ENCODE peak calls at places on chromosomes 2 and 18, in four cellular contexts. F is sigmoid colon, R is kidney epithelial cell, A is cardiac muscle cell. I is an unnamed sample.

GRCh38 chr18:28904789-28905364 is 727.9 kb upstream of the CDH2 start:
- DNase-seq in F (no peak), A (no peak), R (no peak), I (no peak)

GRCh38 chr2:61885896-61886603 is 2.4 kb downstream of the CCT4 start:
- DNase-seq in F (no peak), R (no peak), A (no peak), I (no peak)

GRCh38 chr18:10020176-10020575 is 106.4 kb downstream of the VAPA start:
- DNase-seq in R (no peak), A (peak), F (no peak), I (no peak)

GRCh38 chr2:42064417-42064942 is 16.7 kb downstream of the PKDCC start:
- DNase-seq in R (no peak), F (no peak), A (peak), I (no peak)

GRCh38 chr18:9082763-9083510 is 19.6 kb upstream of the NDUFV2 start:
- DNase-seq in F (no peak), R (no peak), A (no peak), I (no peak)

GRCh38 chr18:11518788-11519685 is 90.4 kb upstream of the SLC35G4 start:
- DNase-seq in A (peak), R (no peak), F (no peak), I (no peak)

GRCh38 chr18:26546170-26546874 is 2.0 kb downstream of the KCTD1 start:
- DNase-seq in F (no peak), R (no peak), A (no peak), I (no peak)

GRCh38 chr18:5894215-5894612 is 1.1 kb downstream of the TMEM200C start:
- DNase-seq in F (no peak), A (no peak), R (no peak), I (no peak)

GRCh38 chr2:27489118-27489497 is 435 bp downstream of the IFT172 start:
- DNase-seq in R (no peak), A (peak), F (no peak), I (no peak)

GRCh38 chr18:11260963-11261441 is 111.6 kb upstream of the PIEZO2 start:
- DNase-seq in R (no peak), F (no peak), A (no peak), I (no peak)

GRCh38 chr2:61181382-61182058 is 19.5 kb downstream of the C2orf74 start:
- DNase-seq in A (peak), F (no peak), R (no peak), I (no peak)

GRCh38 chr2:143835481-143835880 is 684.4 kb downstream of the ZEB2 start:
- DNase-seq in F (no peak), R (no peak), A (no peak), I (no peak)

GRCh38 chr2:239369631-239370161 is 31.1 kb downstream of the HDAC4 start:
- DNase-seq in F (peak), R (peak), A (no peak), I (no peak)

GRCh38 chr2:85779641-85780315 is 26.0 kb downstream of the ATOH8 start:
- DNase-seq in R (no peak), A (no peak), F (no peak), I (no peak)

GRCh38 chr2:19947184-19947940 is 42.5 kb downstream of the WDR35 start:
- DNase-seq in A (no peak), F (no peak), R (no peak), I (no peak)

GRCh38 chr18:10197097-10197496 is 257.3 kb upstream of the APCDD1 start:
- DNase-seq in F (no peak), R (no peak), A (no peak), I (no peak)

GRCh38 chr2:240798327-240798905 is 21.6 kb downstream of the KIF1A start:
- DNase-seq in R (no peak), A (no peak), F (peak), I (no peak)

GRCh38 chr2:233711312-233712008 is 1.2 kb upstream of the UGT1A5 start:
- DNase-seq in R (peak), F (peak), A (peak), I (no peak)

GRCh38 chr2:201984800-201985525 is 48.7 kb upstream of the FZD7 start:
- DNase-seq in A (no peak), R (no peak), F (peak), I (no peak)

GRCh38 chr2:231181848-231182247 is 16.6 kb upstream of the ARMC9 start:
- DNase-seq in R (no peak), F (peak), A (peak), I (peak)

GRCh38 chr2:5981241-5982055 is 289.3 kb downstream of the SOX11 start:
- DNase-seq in F (no peak), A (no peak), R (no peak), I (no peak)

GRCh38 chr2:146661494-146662096 is 1183.2 kb upstream of the ACVR2A start:
- DNase-seq in A (peak), R (no peak), F (no peak), I (no peak)

GRCh38 chr2:71691747-71692455 is 238.5 kb downstream of the DYSF start:
- DNase-seq in A (peak), R (no peak), F (peak), I (no peak)
- TF ChIP-seq CTCF in A (no peak), R (no peak), F (no peak), I (no peak)

DNA sequence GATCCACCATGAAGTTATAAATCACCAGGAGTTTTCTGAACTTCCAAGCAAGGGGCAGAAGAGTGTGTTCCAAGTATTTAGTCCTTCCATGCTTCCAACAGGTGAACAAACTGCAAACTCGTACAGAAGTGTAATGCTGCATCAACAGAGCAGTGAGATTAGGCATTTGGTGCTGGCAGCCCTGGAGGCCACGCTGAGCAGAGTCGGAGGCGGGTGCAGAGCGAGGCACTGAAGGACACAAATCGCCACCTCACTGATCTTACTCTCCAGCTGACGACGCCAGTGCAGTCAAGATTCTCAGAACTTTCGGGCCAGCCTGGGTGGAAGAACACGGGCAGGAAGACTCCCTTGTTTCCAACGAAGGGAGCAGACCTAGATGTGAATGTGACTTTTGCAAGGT is 39.2 kb downstream of the SERPINE2 start:
- DNase-seq in A (no peak), F (no peak), R (no peak), I (no peak)
- H3K4me3 ChIP-seq in A (no peak), F (no peak), R (no peak), I (no peak)

DNA sequence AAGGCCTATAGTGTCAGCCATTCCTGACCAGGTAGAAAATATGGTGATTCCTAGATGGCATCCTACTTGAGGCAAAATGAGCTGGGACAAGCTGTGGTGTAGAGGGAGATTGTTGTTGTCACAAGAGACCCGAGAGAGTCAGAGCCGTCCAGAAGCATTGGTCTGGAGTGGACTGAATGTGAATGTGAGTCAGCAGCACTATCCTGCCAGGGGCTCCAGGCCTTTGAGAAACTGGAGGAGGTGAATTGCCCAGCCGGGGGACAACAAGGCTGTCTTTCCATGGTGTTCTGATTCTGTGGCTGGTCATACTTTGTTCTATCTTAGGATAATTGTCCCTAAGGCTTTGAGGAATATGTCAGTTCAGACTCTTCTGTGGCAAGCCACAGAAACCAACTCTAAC is 29.4 kb upstream of the EIF2AK3 start:
- DNase-seq in R (no peak), A (peak), F (no peak), I (no peak)
- TF ChIP-seq CTCF in R (no peak), A (no peak), F (no peak), I (no peak)

GRCh38 chr18:38301621-38302020 is 736.0 kb upstream of the CELF4 start:
- DNase-seq in A (no peak), R (no peak), F (no peak), I (no peak)
- H3K4me3 ChIP-seq in A (no peak), R (no peak), F (no peak), I (no peak)

DNA sequence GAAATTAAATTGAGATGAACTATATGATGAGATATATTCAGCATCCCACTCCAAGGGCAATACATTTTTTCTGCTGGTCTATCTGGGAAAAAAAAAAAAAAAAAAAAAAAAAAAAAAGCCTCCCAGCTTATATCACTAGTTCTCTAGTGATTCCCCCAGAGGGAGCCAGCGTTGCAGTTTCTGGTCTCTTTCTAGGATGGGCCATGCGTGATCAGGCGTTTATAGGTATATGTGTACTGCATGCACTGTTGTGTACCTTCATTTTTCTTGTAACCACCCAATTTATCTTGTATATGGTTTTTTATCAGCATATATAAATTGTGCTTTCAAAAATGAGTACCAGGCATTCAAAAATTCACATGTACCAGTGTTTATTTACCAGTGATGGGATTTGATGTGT is 35.1 kb downstream of the DCDC2C start:
- DNase-seq in R (no peak), A (peak), F (no peak), I (no peak)
- TF ChIP-seq CTCF in R (peak), A (peak), F (no peak), I (peak)

GRCh38 chr18:70314383-70314782 is 25.5 kb downstream of the SOCS6 start:
- DNase-seq in F (no peak), A (no peak), R (no peak), I (no peak)
- H3K4me3 ChIP-seq in F (no peak), A (no peak), R (no peak), I (no peak)

GRCh38 chr2:10346929-10347558 is 44.3 kb downstream of the HPCAL1 start:
- DNase-seq in F (no peak), R (no peak), A (no peak), I (no peak)
- TF ChIP-seq CTCF in F (no peak), R (no peak), A (no peak), I (peak)

GRCh38 chr2:63050916-63051794 is 525 bp downstream of the OTX1 start:
- DNase-seq in R (no peak), A (no peak), F (peak), I (no peak)

GRCh38 chr2:63050186-63050915 is at the start of gene OTX1:
- DNase-seq in R (no peak), A (no peak), F (peak), I (no peak)

GRCh38 chr2:63053235-63053888 is 2.7 kb downstream of the OTX1 start:
- DNase-seq in R (no peak), A (no peak), F (no peak), I (no peak)

GRCh38 chr2:63052411-63053234 is 2.0 kb downstream of the OTX1 start:
- DNase-seq in R (no peak), F (peak), A (no peak), I (no peak)

GRCh38 chr2:63051795-63052333 is 1.2 kb downstream of the OTX1 start:
- DNase-seq in R (no peak), A (no peak), F (no peak), I (no peak)
- H3K4me3 ChIP-seq in R (no peak), A (no peak), F (no peak), I (no peak)

I was measured in epithelial cell of proximal tubule.